ENCODE peak calls at places on chromosomes 2 and 18, in seven cellular contexts. One of them, this sample, is unnamed.

GRCh38 chr2:177285892-177286715 is 21.6 kb upstream of the NFE2L2 start:
- DNase-seq in GM13976: no peak
- DNase-seq in neural crest cell: no peak
- DNase-seq in uterus: no peak
- DNase-seq in spleen: no peak
- DNase-seq in NB4: no peak
- DNase-seq in endodermal cell: no peak
- DNase-seq in this sample: no peak

GRCh38 chr2:46873632-46874068 is 42.0 kb downstream of the MCFD2 start:
- DNase-seq in GM13976: no peak
- DNase-seq in neural crest cell: no peak
- DNase-seq in uterus: peak
- DNase-seq in spleen: no peak
- DNase-seq in NB4: peak
- DNase-seq in endodermal cell: peak
- DNase-seq in this sample: no peak

GRCh38 chr2:217731805-217732204 is 271.0 kb downstream of the TNS1 start:
- DNase-seq in GM13976: no peak
- DNase-seq in neural crest cell: no peak
- DNase-seq in uterus: no peak
- DNase-seq in spleen: no peak
- DNase-seq in NB4: no peak
- DNase-seq in endodermal cell: no peak
- DNase-seq in this sample: no peak

GRCh38 chr2:68237404-68237803 is 14.9 kb downstream of the PPP3R1 start:
- DNase-seq in GM13976: no peak
- DNase-seq in neural crest cell: no peak
- DNase-seq in uterus: no peak
- DNase-seq in spleen: no peak
- DNase-seq in NB4: no peak
- DNase-seq in endodermal cell: no peak
- DNase-seq in this sample: no peak

GRCh38 chr2:3597567-3597966 is 2.7 kb downstream of the COLEC11 start:
- DNase-seq in GM13976: peak
- DNase-seq in neural crest cell: no peak
- DNase-seq in uterus: no peak
- DNase-seq in spleen: no peak
- DNase-seq in NB4: no peak
- DNase-seq in endodermal cell: no peak
- DNase-seq in this sample: no peak

GRCh38 chr18:827093-827677 is 15.1 kb upstream of the YES1 start:
- DNase-seq in GM13976: no peak
- DNase-seq in neural crest cell: no peak
- DNase-seq in uterus: no peak
- DNase-seq in spleen: no peak
- DNase-seq in NB4: no peak
- DNase-seq in endodermal cell: no peak
- DNase-seq in this sample: no peak

GRCh38 chr2:132623096-132623839 is 46.7 kb downstream of the LYPD1 start:
- DNase-seq in GM13976: no peak
- DNase-seq in neural crest cell: no peak
- DNase-seq in uterus: no peak
- DNase-seq in spleen: no peak
- DNase-seq in NB4: peak
- DNase-seq in endodermal cell: no peak
- DNase-seq in this sample: no peak

GRCh38 chr2:215705771-215706261 is 269.9 kb upstream of the FN1 start:
- DNase-seq in GM13976: no peak
- DNase-seq in neural crest cell: no peak
- DNase-seq in uterus: no peak
- DNase-seq in spleen: no peak
- DNase-seq in NB4: no peak
- DNase-seq in endodermal cell: no peak
- DNase-seq in this sample: no peak

GRCh38 chr2:138137949-138138348 is 173.7 kb downstream of the HNMT start:
- DNase-seq in GM13976: no peak
- DNase-seq in neural crest cell: no peak
- DNase-seq in uterus: no peak
- DNase-seq in spleen: no peak
- DNase-seq in NB4: no peak
- DNase-seq in endodermal cell: no peak
- DNase-seq in this sample: no peak

GRCh38 chr18:55083461-55083860 is 124.2 kb upstream of the CCDC68 start:
- DNase-seq in GM13976: no peak
- DNase-seq in neural crest cell: no peak
- DNase-seq in uterus: no peak
- DNase-seq in spleen: no peak
- DNase-seq in NB4: no peak
- DNase-seq in endodermal cell: no peak
- DNase-seq in this sample: no peak

GRCh38 chr2:239881561-239882320 is 143.4 kb downstream of the NDUFA10 start:
- DNase-seq in GM13976: peak
- DNase-seq in neural crest cell: no peak
- DNase-seq in uterus: peak
- DNase-seq in spleen: no peak
- DNase-seq in NB4: no peak
- DNase-seq in endodermal cell: no peak
- DNase-seq in this sample: no peak

GRCh38 chr2:152200562-152201465 is 25.3 kb upstream of the STAM2 start:
- DNase-seq in GM13976: no peak
- DNase-seq in neural crest cell: no peak
- DNase-seq in uterus: peak
- DNase-seq in spleen: no peak
- DNase-seq in NB4: peak
- DNase-seq in endodermal cell: peak
- DNase-seq in this sample: no peak

GRCh38 chr2:195498839-195499490 is 158.1 kb upstream of the SLC39A10 start:
- DNase-seq in GM13976: no peak
- DNase-seq in neural crest cell: no peak
- DNase-seq in uterus: no peak
- DNase-seq in spleen: no peak
- DNase-seq in NB4: no peak
- DNase-seq in endodermal cell: no peak
- DNase-seq in this sample: no peak

GRCh38 chr18:59140287-59140885 is 702 bp downstream of the SEC11C start:
- DNase-seq in GM13976: no peak
- DNase-seq in neural crest cell: peak
- DNase-seq in uterus: no peak
- DNase-seq in spleen: no peak
- DNase-seq in NB4: no peak
- DNase-seq in endodermal cell: peak
- DNase-seq in this sample: no peak

GRCh38 chr2:74908763-74909444 is 49.5 kb upstream of the POLE4 start:
- DNase-seq in GM13976: no peak
- DNase-seq in neural crest cell: no peak
- DNase-seq in uterus: no peak
- DNase-seq in spleen: no peak
- DNase-seq in NB4: no peak
- DNase-seq in endodermal cell: peak
- DNase-seq in this sample: no peak

GRCh38 chr2:167135691-167136090 is 247.4 kb downstream of the XIRP2 start:
- DNase-seq in GM13976: no peak
- DNase-seq in neural crest cell: no peak
- DNase-seq in uterus: no peak
- DNase-seq in spleen: no peak
- DNase-seq in NB4: no peak
- DNase-seq in endodermal cell: no peak
- DNase-seq in this sample: no peak

GRCh38 chr2:156333951-156334495 is 1.5 kb upstream of the NR4A2 start:
- DNase-seq in GM13976: no peak
- DNase-seq in neural crest cell: peak
- DNase-seq in uterus: peak
- DNase-seq in spleen: peak
- DNase-seq in NB4: peak
- DNase-seq in endodermal cell: peak
- DNase-seq in this sample: no peak

GRCh38 chr2:124112255-124112654 is 87.2 kb downstream of the CNTNAP5 start:
- DNase-seq in GM13976: no peak
- DNase-seq in neural crest cell: no peak
- DNase-seq in uterus: no peak
- DNase-seq in spleen: no peak
- DNase-seq in NB4: no peak
- DNase-seq in endodermal cell: no peak
- DNase-seq in this sample: no peak

GRCh38 chr2:41136966-41137494 is 685.1 kb upstream of the SLC8A1 start:
- DNase-seq in GM13976: no peak
- DNase-seq in neural crest cell: no peak
- DNase-seq in uterus: no peak
- DNase-seq in spleen: no peak
- DNase-seq in NB4: no peak
- DNase-seq in endodermal cell: no peak
- DNase-seq in this sample: no peak

GRCh38 chr2:215870088-215870490 is 143.3 kb downstream of the MREG start:
- DNase-seq in GM13976: no peak
- DNase-seq in neural crest cell: no peak
- DNase-seq in uterus: no peak
- DNase-seq in spleen: no peak
- DNase-seq in NB4: no peak
- DNase-seq in endodermal cell: no peak
- DNase-seq in this sample: no peak

GRCh38 chr2:99397251-99397920 is 60.2 kb downstream of the EIF5B start:
- DNase-seq in GM13976: no peak
- DNase-seq in neural crest cell: no peak
- DNase-seq in uterus: no peak
- DNase-seq in spleen: no peak
- DNase-seq in NB4: no peak
- DNase-seq in endodermal cell: no peak
- DNase-seq in this sample: no peak

GRCh38 chr2:20755132-20755800 is 67.6 kb downstream of the LDAH start:
- DNase-seq in GM13976: no peak
- DNase-seq in neural crest cell: no peak
- DNase-seq in uterus: no peak
- DNase-seq in spleen: no peak
- DNase-seq in NB4: peak
- DNase-seq in endodermal cell: no peak
- DNase-seq in this sample: no peak
- TF ChIP-seq CTCF in GM13976: no peak
- TF ChIP-seq CTCF in neural crest cell: no peak
- TF ChIP-seq CTCF in uterus: no peak
- TF ChIP-seq CTCF in spleen: no peak
- TF ChIP-seq CTCF in NB4: no peak
- TF ChIP-seq CTCF in endodermal cell: peak
- TF ChIP-seq CTCF in this sample: no peak

DNA sequence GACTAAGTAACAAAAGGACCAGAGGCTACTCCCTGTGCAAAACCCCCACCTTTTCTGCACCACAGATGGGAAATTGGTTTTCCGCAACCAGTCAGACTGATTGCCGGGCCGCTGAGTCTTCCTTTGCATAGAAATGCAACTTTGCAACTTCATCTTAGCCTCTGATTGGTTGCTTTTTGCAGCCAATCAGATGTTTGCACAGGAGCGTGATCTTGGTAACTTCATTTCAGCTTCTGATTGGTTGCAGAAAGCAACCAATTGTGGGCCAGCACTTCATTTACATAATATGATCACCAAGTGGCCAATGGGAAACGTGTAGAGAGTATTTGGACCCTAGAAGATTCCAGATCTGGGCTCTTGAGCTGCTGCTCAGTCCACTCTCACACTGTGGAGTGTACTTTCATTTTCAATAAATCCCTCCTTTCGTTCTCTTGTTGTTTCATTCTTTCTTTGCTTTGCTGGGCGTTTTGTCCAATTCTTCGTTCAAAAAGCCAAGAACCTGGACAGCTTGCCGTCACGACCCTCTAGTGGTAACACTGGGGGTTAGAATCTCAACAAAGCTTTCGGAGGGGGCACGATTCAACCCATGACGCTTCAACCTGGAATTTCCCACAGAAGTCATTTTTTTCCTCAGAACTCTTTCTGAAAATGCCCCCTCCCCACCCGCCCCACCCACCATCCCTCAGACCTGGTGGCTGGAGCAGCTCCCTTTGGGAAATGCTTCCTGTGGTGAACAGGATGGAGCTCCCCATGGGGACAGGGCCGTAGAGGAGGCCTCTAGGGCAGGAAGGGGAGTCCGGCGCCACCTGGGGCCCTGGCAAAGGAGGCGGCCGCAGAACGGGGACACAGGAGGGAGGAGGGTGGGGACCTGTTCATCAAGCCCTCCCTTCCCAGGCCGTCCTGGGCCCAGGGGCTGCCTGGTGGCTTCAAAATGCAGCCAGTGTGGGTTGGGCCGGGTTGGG is 31.8 kb upstream of the KCNF1 start:
- DNase-seq in GM13976: no peak
- DNase-seq in neural crest cell: no peak
- DNase-seq in uterus: no peak
- DNase-seq in spleen: no peak
- DNase-seq in NB4: no peak
- DNase-seq in endodermal cell: peak
- DNase-seq in this sample: no peak
- TF ChIP-seq CTCF in GM13976: no peak
- TF ChIP-seq CTCF in neural crest cell: no peak
- TF ChIP-seq CTCF in uterus: no peak
- TF ChIP-seq CTCF in spleen: no peak
- TF ChIP-seq CTCF in NB4: peak
- TF ChIP-seq CTCF in endodermal cell: peak
- TF ChIP-seq CTCF in this sample: no peak

GRCh38 chr2:63853527-63854310 is 12.0 kb downstream of the UGP2 start:
- DNase-seq in GM13976: no peak
- DNase-seq in neural crest cell: no peak
- DNase-seq in uterus: no peak
- DNase-seq in spleen: no peak
- DNase-seq in NB4: peak
- DNase-seq in endodermal cell: no peak
- DNase-seq in this sample: no peak
- TF ChIP-seq CTCF in GM13976: no peak
- TF ChIP-seq CTCF in neural crest cell: no peak
- TF ChIP-seq CTCF in uterus: no peak
- TF ChIP-seq CTCF in spleen: no peak
- TF ChIP-seq CTCF in NB4: no peak
- TF ChIP-seq CTCF in endodermal cell: no peak
- TF ChIP-seq CTCF in this sample: no peak

DNA sequence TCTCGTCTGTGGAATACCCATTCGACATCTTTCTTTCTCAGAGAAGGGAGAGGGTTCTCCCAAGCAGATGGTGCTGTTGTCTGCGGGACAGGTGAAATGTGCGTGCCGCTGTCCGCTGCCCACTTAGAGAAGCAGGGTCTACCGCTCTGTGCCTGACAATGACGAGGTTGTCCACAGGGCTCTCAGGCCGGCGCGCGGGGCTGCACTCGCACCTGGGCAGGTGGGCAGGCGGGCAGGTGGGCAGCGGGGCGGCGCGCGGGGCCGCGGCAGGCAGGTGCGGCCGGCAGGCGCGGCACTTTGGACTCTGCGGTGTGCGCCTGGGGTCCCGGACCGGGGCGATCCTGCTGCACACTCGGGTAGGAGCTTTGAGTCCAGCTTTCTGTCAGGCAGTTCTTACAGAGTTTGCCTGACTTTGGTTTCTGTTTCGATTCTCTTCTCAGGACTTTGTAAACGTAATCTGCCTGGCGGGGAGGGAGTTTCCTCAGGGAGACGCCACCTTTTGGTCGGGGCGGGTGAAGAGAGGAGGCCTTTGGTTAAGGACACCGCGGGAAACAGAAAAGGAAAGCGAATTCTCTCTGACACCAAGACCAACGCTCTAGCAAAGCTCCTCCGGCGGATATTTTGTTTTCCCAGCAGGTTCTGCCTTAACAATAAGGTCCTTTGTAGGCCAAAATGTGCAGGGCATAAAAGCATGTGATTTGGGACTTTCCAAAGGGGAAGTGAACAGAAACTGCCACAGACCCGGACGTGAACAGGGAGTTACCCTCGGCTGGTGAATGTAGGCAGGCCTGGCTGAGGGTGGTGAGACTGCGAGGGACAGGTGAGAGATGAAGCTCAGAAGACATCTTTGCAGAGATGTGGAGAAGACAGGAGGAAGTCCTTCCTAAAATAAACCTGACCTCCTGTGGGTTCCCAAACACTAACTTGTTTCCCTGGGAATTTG is at the start of gene IFIH1:
- DNase-seq in GM13976: peak
- DNase-seq in neural crest cell: peak
- DNase-seq in uterus: peak
- DNase-seq in spleen: peak
- DNase-seq in NB4: peak
- DNase-seq in endodermal cell: peak
- DNase-seq in this sample: no peak
- TF ChIP-seq CTCF in GM13976: peak
- TF ChIP-seq CTCF in neural crest cell: no peak
- TF ChIP-seq CTCF in uterus: peak
- TF ChIP-seq CTCF in spleen: peak
- TF ChIP-seq CTCF in NB4: peak
- TF ChIP-seq CTCF in endodermal cell: peak
- TF ChIP-seq CTCF in this sample: no peak